ENCODE peak calls at places on chromosome 18, in eight cellular contexts. H is fibroblast of pulmonary artery, E is AG09309, I is neural crest cell, V is mammary epithelial cell, X is pancreas, L is cardiac fibroblast, M is astrocyte of the cerebellum. C is an unnamed sample.

GRCh38 chr18:13288509-13289138 is 70.1 kb downstream of the LDLRAD4 start:
- DNase-seq in X (no peak), I (no peak), L (no peak), H (no peak), M (no peak), V (no peak), E (no peak), C (no peak)

GRCh38 chr18:70181015-70181414 is 24.5 kb downstream of the RTTN start:
- DNase-seq in M (peak; percentile 45), E (no peak), I (no peak), V (peak; percentile 28), L (peak; percentile 48), X (no peak), H (peak; percentile 62), C (no peak)

GRCh38 chr18:74596959-74597661 is 560 bp upstream of the ZNF407 start:
- DNase-seq in I (peak; percentile 52), H (peak; percentile 71), E (no peak), L (peak; percentile 80), V (no peak), M (no peak), X (peak; percentile 77), C (peak; percentile 68)

GRCh38 chr18:49690307-49690706 is 123.0 kb downstream of the ACAA2 start:
- DNase-seq in X (no peak), E (peak; percentile 79), H (peak; percentile 95), I (no peak), L (peak; percentile 86), V (peak; percentile 99), M (peak; percentile 66), C (no peak)

GRCh38 chr18:70423988-70424387 is 135.1 kb downstream of the SOCS6 start:
- DNase-seq in X (no peak), E (peak; percentile 46), M (peak; percentile 42), H (no peak), L (peak; percentile 28), I (no peak), V (peak; percentile 90), C (no peak)

GRCh38 chr18:48229445-48230052 is 179.6 kb downstream of the ZBTB7C start:
- DNase-seq in I (no peak), E (no peak), M (no peak), L (peak; percentile 6), H (peak; percentile 4), V (no peak), X (no peak), C (peak; percentile 20)

GRCh38 chr18:37483221-37483971 is 82.2 kb downstream of the CELF4 start:
- DNase-seq in L (peak; percentile 47), I (peak; percentile 47), H (peak; percentile 60), M (no peak), X (no peak), V (peak; percentile 27), E (no peak), C (peak; percentile 67)

GRCh38 chr18:42310956-42311355 is 355.9 kb downstream of the PIK3C3 start:
- DNase-seq in L (peak; percentile 31), X (no peak), V (peak; percentile 70), E (no peak), I (no peak), H (peak; percentile 14), M (no peak), C (no peak)

GRCh38 chr18:13353424-13353823 is 134.9 kb downstream of the LDLRAD4 start:
- DNase-seq in X (no peak), H (no peak), V (no peak), E (no peak), L (no peak), M (no peak), I (no peak), C (no peak)

GRCh38 chr18:5294113-5294617 is 1.4 kb downstream of the ZBTB14 start:
- DNase-seq in I (no peak), E (no peak), X (peak; percentile 69), M (no peak), L (peak; percentile 15), V (no peak), H (no peak), C (peak; percentile 46)

GRCh38 chr18:3704556-3705162 is 254.7 kb downstream of the TGIF1 start:
- DNase-seq in M (peak; percentile 37), I (no peak), H (peak; percentile 23), L (peak; percentile 36), E (no peak), X (no peak), V (no peak), C (no peak)

GRCh38 chr18:2981212-2981728 is 31.7 kb downstream of the LPIN2 start:
- DNase-seq in X (no peak), E (peak; percentile 42), I (no peak), L (peak; percentile 81), V (peak; percentile 69), H (peak; percentile 83), M (peak; percentile 28), C (no peak)

GRCh38 chr18:13308369-13308768 is 89.8 kb downstream of the LDLRAD4 start:
- DNase-seq in E (no peak), V (no peak), M (no peak), I (no peak), X (no peak), L (no peak), H (no peak), C (no peak)

DNA sequence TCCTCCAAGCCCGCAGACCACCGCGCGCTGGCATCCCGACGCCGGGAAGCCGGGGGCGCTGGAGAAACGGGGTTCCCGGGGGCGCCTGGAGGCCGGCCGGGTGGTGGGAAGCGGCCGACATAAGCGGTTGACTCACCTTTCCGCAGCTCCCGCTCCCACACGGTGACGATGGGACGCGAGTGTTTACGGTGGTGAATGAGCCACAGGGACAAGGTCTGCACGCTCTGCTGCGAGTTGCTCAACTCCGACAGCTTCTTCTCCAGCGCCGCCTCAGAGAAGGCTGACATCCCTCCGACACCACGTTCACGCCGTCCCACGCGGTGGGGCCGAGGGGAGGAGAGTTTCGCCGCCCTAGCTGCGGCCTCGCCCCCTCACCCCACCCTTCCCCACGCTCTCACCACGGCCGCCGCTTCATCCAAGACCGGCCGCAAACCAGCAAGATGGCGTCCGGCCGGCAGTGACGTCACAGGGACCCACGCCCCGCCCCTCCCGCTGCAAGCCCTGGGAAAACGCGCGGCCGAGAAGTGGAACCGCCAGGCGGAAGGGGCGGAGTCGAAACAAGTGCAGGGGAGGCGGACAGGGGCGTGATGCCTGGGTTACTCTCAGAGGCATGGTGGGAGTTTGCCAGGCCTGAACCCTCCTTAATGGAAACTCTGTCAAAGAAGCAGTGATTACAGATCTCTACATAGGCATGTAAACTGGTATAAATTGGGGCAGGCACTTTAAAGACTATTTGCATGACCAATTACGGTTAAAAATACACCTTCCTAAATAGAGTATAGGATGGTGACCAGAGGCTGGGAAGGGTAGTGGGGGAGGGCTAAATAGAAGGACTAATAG is at the start of gene RPRD1A:
- DNase-seq in M (peak; percentile 83), V (peak; percentile 91), L (peak; percentile 95), X (peak; percentile 98), E (peak; percentile 80), I (peak; percentile 97), H (peak; percentile 95), C (peak; percentile 99)
- TF ChIP-seq CTCF in M (no peak), V (no peak), L (no peak), X (no peak), E (no peak), I (no peak), H (no peak), C (no peak)

GRCh38 chr18:56995579-56996194 is 151.2 kb upstream of the BOD1L2 start:
- DNase-seq in I (no peak), L (no peak), X (no peak), V (no peak), H (no peak), M (no peak), E (no peak), C (no peak)
- TF ChIP-seq CTCF in I (peak; percentile 29), L (no peak), X (no peak), V (peak; percentile 15), H (no peak), M (no peak), E (no peak), C (no peak)

DNA sequence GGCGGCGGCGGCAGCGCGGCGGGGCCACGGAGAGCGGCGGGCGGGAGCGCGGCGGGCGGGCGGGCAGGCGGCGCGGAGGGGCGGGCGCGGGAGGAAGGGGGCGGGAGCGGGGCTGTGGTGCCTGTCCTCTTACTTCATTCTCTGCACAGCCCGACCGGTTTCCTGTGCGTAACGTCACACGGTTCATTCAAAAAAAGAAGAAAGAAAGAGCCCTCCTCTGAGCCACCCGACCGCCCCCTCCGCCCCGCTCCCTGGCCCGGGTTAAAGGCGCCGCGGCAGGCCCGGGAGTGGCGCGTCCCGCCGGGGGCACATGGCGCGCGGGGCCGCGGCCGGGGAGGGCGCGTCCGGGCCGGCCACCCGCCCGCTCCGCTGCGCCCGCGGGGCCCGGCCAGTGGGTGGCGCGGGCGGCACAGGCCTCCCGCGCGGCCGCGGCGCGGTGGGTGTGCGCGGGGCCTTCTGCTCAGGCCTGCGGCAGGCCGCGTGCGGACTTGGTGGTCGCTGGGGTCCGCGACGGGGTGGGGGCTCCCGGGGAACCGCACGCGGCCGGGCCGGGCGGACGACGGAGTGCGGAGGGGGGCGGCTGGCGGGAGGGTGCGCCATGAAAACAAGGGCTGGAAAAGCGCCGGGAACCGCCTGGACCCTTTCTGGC is 596 bp upstream of the BCL2 start:
- DNase-seq in X (peak; percentile 67), V (peak; percentile 72), M (peak; percentile 65), E (no peak), L (peak; percentile 90), H (peak; percentile 85), I (peak; percentile 55), C (peak; percentile 79)
- TF ChIP-seq CTCF in X (no peak), V (no peak), M (no peak), E (no peak), L (no peak), H (no peak), I (peak; percentile 16), C (no peak)

GRCh38 chr18:60804412-60804811 is 431.8 kb upstream of the MC4R start:
- DNase-seq in X (no peak), E (no peak), L (no peak), M (no peak), V (no peak), H (no peak), I (no peak), C (no peak)
- TF ChIP-seq CTCF in X (no peak), E (no peak), L (no peak), M (no peak), V (no peak), H (no peak), I (no peak), C (no peak)

GRCh38 chr18:7923105-7923504 is 356.0 kb downstream of the PTPRM start:
- DNase-seq in I (no peak), X (no peak), H (no peak), E (no peak), M (no peak), V (peak; percentile 26), L (no peak), C (no peak)

GRCh38 chr18:7921938-7922587 is 354.9 kb downstream of the PTPRM start:
- DNase-seq in I (no peak), H (peak; percentile 82), E (peak; percentile 11), M (peak; percentile 54), V (peak; percentile 90), L (peak; percentile 80), X (no peak), C (no peak)

GRCh38 chr18:7924616-7925015 is 357.5 kb downstream of the PTPRM start:
- DNase-seq in H (no peak), M (no peak), I (no peak), L (no peak), X (no peak), E (no peak), V (no peak), C (no peak)

GRCh38 chr18:7927119-7927518 is 360.0 kb downstream of the PTPRM start:
- DNase-seq in L (peak; percentile 29), M (no peak), V (no peak), H (no peak), I (no peak), X (no peak), E (no peak), C (no peak)

GRCh38 chr18:7926526-7926925 is 359.4 kb downstream of the PTPRM start:
- DNase-seq in E (no peak), L (no peak), H (no peak), X (no peak), V (no peak), M (no peak), I (no peak), C (peak; percentile 11)
- TF ChIP-seq CTCF in E (no peak), L (no peak), H (peak; percentile 20), X (peak; percentile 13), V (no peak), M (no peak), I (peak; percentile 51), C (peak; percentile 20)

C was measured in nephron progenitor cell.